ENCODE peak calls at places on chromosomes 3 and 15, in nine cellular contexts. One of them, this sample, is unnamed.

GRCh38 chr3:109478614-109479013 is 141.3 kb upstream of the DPPA4 start:
- DNase-seq in MCF 10A: no peak
- DNase-seq in B cell: no peak
- DNase-seq in activated CD8-positive, alpha-beta T cell treated with anti-CD3 and anti-CD28 coated beads for 36 hours: no peak
- DNase-seq in psoas muscle: no peak
- DNase-seq in nephron progenitor cell: no peak
- DNase-seq in body of pancreas: no peak
- DNase-seq in colonic mucosa: no peak
- DNase-seq in RWPE1: no peak
- DNase-seq in this sample: no peak

GRCh38 chr15:76203346-76203745 is 107.9 kb downstream of the ETFA start:
- DNase-seq in B cell: no peak
- DNase-seq in nephron progenitor cell: no peak
- DNase-seq in body of pancreas: no peak
- DNase-seq in activated CD8-positive, alpha-beta T cell treated with anti-CD3 and anti-CD28 coated beads for 36 hours: no peak
- DNase-seq in psoas muscle: no peak
- DNase-seq in MCF 10A: no peak
- DNase-seq in colonic mucosa: no peak
- DNase-seq in RWPE1: no peak
- DNase-seq in this sample: no peak

GRCh38 chr3:171833775-171834460 is 9.2 kb upstream of the TMEM212 start:
- DNase-seq in RWPE1: peak
- DNase-seq in psoas muscle: no peak
- DNase-seq in MCF 10A: peak
- DNase-seq in colonic mucosa: no peak
- DNase-seq in B cell: no peak
- DNase-seq in activated CD8-positive, alpha-beta T cell treated with anti-CD3 and anti-CD28 coated beads for 36 hours: no peak
- DNase-seq in nephron progenitor cell: no peak
- DNase-seq in body of pancreas: no peak
- DNase-seq in this sample: peak

GRCh38 chr3:56825579-56826438 is 24.1 kb upstream of the ARHGEF3 start:
- DNase-seq in body of pancreas: no peak
- DNase-seq in psoas muscle: no peak
- DNase-seq in B cell: no peak
- DNase-seq in MCF 10A: no peak
- DNase-seq in activated CD8-positive, alpha-beta T cell treated with anti-CD3 and anti-CD28 coated beads for 36 hours: no peak
- DNase-seq in colonic mucosa: no peak
- DNase-seq in nephron progenitor cell: no peak
- DNase-seq in RWPE1: no peak
- DNase-seq in this sample: no peak

GRCh38 chr3:31472479-31473390 is 60.0 kb upstream of the STT3B start:
- DNase-seq in B cell: no peak
- DNase-seq in body of pancreas: no peak
- DNase-seq in psoas muscle: no peak
- DNase-seq in RWPE1: no peak
- DNase-seq in activated CD8-positive, alpha-beta T cell treated with anti-CD3 and anti-CD28 coated beads for 36 hours: peak
- DNase-seq in MCF 10A: peak
- DNase-seq in colonic mucosa: no peak
- DNase-seq in nephron progenitor cell: no peak
- DNase-seq in this sample: peak

GRCh38 chr3:171261487-171261886 is 198.7 kb downstream of the TNIK start:
- DNase-seq in RWPE1: peak
- DNase-seq in nephron progenitor cell: no peak
- DNase-seq in psoas muscle: no peak
- DNase-seq in MCF 10A: peak
- DNase-seq in colonic mucosa: peak
- DNase-seq in body of pancreas: peak
- DNase-seq in B cell: no peak
- DNase-seq in activated CD8-positive, alpha-beta T cell treated with anti-CD3 and anti-CD28 coated beads for 36 hours: no peak
- DNase-seq in this sample: peak

GRCh38 chr15:67836955-67837354 is 2.9 kb downstream of the RNU6-1 start:
- DNase-seq in B cell: no peak
- DNase-seq in nephron progenitor cell: no peak
- DNase-seq in RWPE1: no peak
- DNase-seq in body of pancreas: no peak
- DNase-seq in MCF 10A: no peak
- DNase-seq in colonic mucosa: no peak
- DNase-seq in psoas muscle: peak
- DNase-seq in activated CD8-positive, alpha-beta T cell treated with anti-CD3 and anti-CD28 coated beads for 36 hours: no peak
- DNase-seq in this sample: no peak

GRCh38 chr15:99721104-99721778 is 12.0 kb downstream of the LYSMD4 start:
- DNase-seq in body of pancreas: peak
- DNase-seq in MCF 10A: no peak
- DNase-seq in B cell: no peak
- DNase-seq in psoas muscle: no peak
- DNase-seq in activated CD8-positive, alpha-beta T cell treated with anti-CD3 and anti-CD28 coated beads for 36 hours: peak
- DNase-seq in RWPE1: no peak
- DNase-seq in nephron progenitor cell: no peak
- DNase-seq in colonic mucosa: no peak
- DNase-seq in this sample: no peak

GRCh38 chr15:89645680-89646079 is 9.6 kb downstream of the KIF7 start:
- DNase-seq in nephron progenitor cell: no peak
- DNase-seq in RWPE1: no peak
- DNase-seq in colonic mucosa: no peak
- DNase-seq in psoas muscle: no peak
- DNase-seq in B cell: no peak
- DNase-seq in MCF 10A: no peak
- DNase-seq in body of pancreas: no peak
- DNase-seq in activated CD8-positive, alpha-beta T cell treated with anti-CD3 and anti-CD28 coated beads for 36 hours: no peak
- DNase-seq in this sample: no peak

GRCh38 chr3:24254649-24255048 is 240.0 kb downstream of the THRB start:
- DNase-seq in colonic mucosa: no peak
- DNase-seq in nephron progenitor cell: no peak
- DNase-seq in body of pancreas: no peak
- DNase-seq in B cell: no peak
- DNase-seq in RWPE1: no peak
- DNase-seq in psoas muscle: no peak
- DNase-seq in activated CD8-positive, alpha-beta T cell treated with anti-CD3 and anti-CD28 coated beads for 36 hours: no peak
- DNase-seq in MCF 10A: no peak
- DNase-seq in this sample: peak

GRCh38 chr3:180295811-180296210 is 259.1 kb upstream of the PEX5L start:
- DNase-seq in nephron progenitor cell: no peak
- DNase-seq in activated CD8-positive, alpha-beta T cell treated with anti-CD3 and anti-CD28 coated beads for 36 hours: no peak
- DNase-seq in B cell: no peak
- DNase-seq in RWPE1: no peak
- DNase-seq in body of pancreas: peak
- DNase-seq in colonic mucosa: no peak
- DNase-seq in MCF 10A: no peak
- DNase-seq in psoas muscle: no peak
- DNase-seq in this sample: peak

GRCh38 chr3:73766599-73767378 is 142.0 kb upstream of the PDZRN3 start:
- DNase-seq in B cell: no peak
- DNase-seq in RWPE1: no peak
- DNase-seq in nephron progenitor cell: no peak
- DNase-seq in psoas muscle: peak
- DNase-seq in MCF 10A: peak
- DNase-seq in body of pancreas: no peak
- DNase-seq in activated CD8-positive, alpha-beta T cell treated with anti-CD3 and anti-CD28 coated beads for 36 hours: no peak
- DNase-seq in colonic mucosa: no peak
- DNase-seq in this sample: peak

GRCh38 chr3:116863842-116864626 is 154.5 kb downstream of the TUSC7 start:
- DNase-seq in colonic mucosa: no peak
- DNase-seq in RWPE1: peak
- DNase-seq in body of pancreas: peak
- DNase-seq in psoas muscle: no peak
- DNase-seq in nephron progenitor cell: peak
- DNase-seq in B cell: no peak
- DNase-seq in activated CD8-positive, alpha-beta T cell treated with anti-CD3 and anti-CD28 coated beads for 36 hours: no peak
- DNase-seq in MCF 10A: peak
- DNase-seq in this sample: peak

GRCh38 chr3:100710355-100711198 is 1.3 kb downstream of the TFG start:
- DNase-seq in activated CD8-positive, alpha-beta T cell treated with anti-CD3 and anti-CD28 coated beads for 36 hours: peak
- DNase-seq in psoas muscle: no peak
- DNase-seq in MCF 10A: peak
- DNase-seq in nephron progenitor cell: peak
- DNase-seq in RWPE1: peak
- DNase-seq in body of pancreas: peak
- DNase-seq in colonic mucosa: peak
- DNase-seq in B cell: no peak
- DNase-seq in this sample: peak
- TF ChIP-seq CTCF in activated CD8-positive, alpha-beta T cell treated with anti-CD3 and anti-CD28 coated beads for 36 hours: peak
- TF ChIP-seq CTCF in psoas muscle: no peak
- TF ChIP-seq CTCF in MCF 10A: peak
- TF ChIP-seq CTCF in nephron progenitor cell: peak
- TF ChIP-seq CTCF in RWPE1: peak
- TF ChIP-seq CTCF in body of pancreas: no peak
- TF ChIP-seq CTCF in colonic mucosa: no peak
- TF ChIP-seq CTCF in B cell: peak
- TF ChIP-seq CTCF in this sample: peak

GRCh38 chr3:169390741-169391300 is 272.7 kb downstream of the MECOM start:
- DNase-seq in B cell: no peak
- DNase-seq in colonic mucosa: no peak
- DNase-seq in nephron progenitor cell: no peak
- DNase-seq in RWPE1: no peak
- DNase-seq in MCF 10A: no peak
- DNase-seq in activated CD8-positive, alpha-beta T cell treated with anti-CD3 and anti-CD28 coated beads for 36 hours: no peak
- DNase-seq in body of pancreas: no peak
- DNase-seq in psoas muscle: no peak
- DNase-seq in this sample: peak
- TF ChIP-seq CTCF in B cell: no peak
- TF ChIP-seq CTCF in colonic mucosa: no peak
- TF ChIP-seq CTCF in nephron progenitor cell: no peak
- TF ChIP-seq CTCF in RWPE1: no peak
- TF ChIP-seq CTCF in MCF 10A: no peak
- TF ChIP-seq CTCF in activated CD8-positive, alpha-beta T cell treated with anti-CD3 and anti-CD28 coated beads for 36 hours: no peak
- TF ChIP-seq CTCF in body of pancreas: no peak
- TF ChIP-seq CTCF in psoas muscle: no peak
- TF ChIP-seq CTCF in this sample: no peak

GRCh38 chr3:133490468-133491351 is 82.8 kb upstream of the CDV3 start:
- DNase-seq in B cell: peak
- DNase-seq in psoas muscle: no peak
- DNase-seq in colonic mucosa: no peak
- DNase-seq in RWPE1: no peak
- DNase-seq in nephron progenitor cell: no peak
- DNase-seq in body of pancreas: no peak
- DNase-seq in MCF 10A: no peak
- DNase-seq in activated CD8-positive, alpha-beta T cell treated with anti-CD3 and anti-CD28 coated beads for 36 hours: peak
- DNase-seq in this sample: no peak
- TF ChIP-seq CTCF in B cell: no peak
- TF ChIP-seq CTCF in psoas muscle: no peak
- TF ChIP-seq CTCF in colonic mucosa: no peak
- TF ChIP-seq CTCF in RWPE1: no peak
- TF ChIP-seq CTCF in nephron progenitor cell: no peak
- TF ChIP-seq CTCF in body of pancreas: no peak
- TF ChIP-seq CTCF in MCF 10A: no peak
- TF ChIP-seq CTCF in activated CD8-positive, alpha-beta T cell treated with anti-CD3 and anti-CD28 coated beads for 36 hours: no peak
- TF ChIP-seq CTCF in this sample: no peak

GRCh38 chr15:26739791-26740190 is 33.1 kb downstream of the GABRB3 start:
- DNase-seq in MCF 10A: no peak
- DNase-seq in RWPE1: no peak
- DNase-seq in body of pancreas: no peak
- DNase-seq in nephron progenitor cell: no peak
- DNase-seq in B cell: no peak
- DNase-seq in activated CD8-positive, alpha-beta T cell treated with anti-CD3 and anti-CD28 coated beads for 36 hours: no peak
- DNase-seq in colonic mucosa: no peak
- DNase-seq in psoas muscle: no peak
- DNase-seq in this sample: no peak
- TF ChIP-seq CTCF in MCF 10A: no peak
- TF ChIP-seq CTCF in RWPE1: no peak
- TF ChIP-seq CTCF in body of pancreas: no peak
- TF ChIP-seq CTCF in nephron progenitor cell: no peak
- TF ChIP-seq CTCF in B cell: no peak
- TF ChIP-seq CTCF in activated CD8-positive, alpha-beta T cell treated with anti-CD3 and anti-CD28 coated beads for 36 hours: no peak
- TF ChIP-seq CTCF in colonic mucosa: no peak
- TF ChIP-seq CTCF in psoas muscle: no peak
- TF ChIP-seq CTCF in this sample: no peak

This sample was measured in epithelial cell of esophagus.